ENCODE peak calls at places on chromosomes 3 and 15, in five cellular contexts. C is sigmoid colon, T is Peyer's patch, Z is tibial nerve, F is esophagus squamous epithelium. X is an unnamed sample.
A peak's percentile ranks its signal among the peaks of the same experiment; 100 is the strongest.

GRCh38 chr3:57756528-57757401 is 656 bp downstream of the SLMAP start:
- DNase-seq in Z (peak; percentile 40), T (peak; percentile 70), C (peak; percentile 81), F (no peak), X (peak; percentile 94)

GRCh38 chr3:28022916-28023315 is 218.5 kb upstream of the CMC1 start:
- DNase-seq in Z (no peak), F (no peak), T (no peak), C (no peak), X (no peak)

GRCh38 chr3:140910860-140911259 is 30.8 kb upstream of the SLC25A36 start:
- DNase-seq in F (no peak), C (no peak), T (no peak), Z (no peak), X (peak; percentile 59)

GRCh38 chr15:64503197-64503596 is 42.8 kb downstream of the ZNF609 start:
- DNase-seq in F (no peak), Z (no peak), C (no peak), T (no peak), X (no peak)

GRCh38 chr3:77254967-77255831 is 215.3 kb downstream of the ROBO2 start:
- DNase-seq in C (no peak), F (no peak), Z (peak; percentile 66), T (peak; percentile 71), X (no peak)

GRCh38 chr3:131957511-131957910 is 77.3 kb downstream of the CPNE4 start:
- DNase-seq in T (no peak), Z (no peak), C (no peak), F (no peak), X (no peak)

GRCh38 chr3:102896851-102897621 is 462.2 kb downstream of the ZPLD1 start:
- DNase-seq in T (no peak), Z (no peak), F (no peak), C (no peak), X (no peak)

GRCh38 chr3:172520332-172520831 is 2.8 kb downstream of the TNFSF10 start:
- DNase-seq in F (no peak), C (no peak), Z (no peak), T (no peak), X (no peak)

GRCh38 chr3:58403513-58404109 is 30.0 kb downstream of the PDHB start:
- DNase-seq in F (no peak), T (no peak), C (no peak), Z (no peak), X (no peak)

GRCh38 chr3:12999147-13000140 is 73.8 kb downstream of the IQSEC1 start:
- DNase-seq in T (peak; percentile 93), F (peak; percentile 79), Z (peak; percentile 74), C (peak; percentile 90), X (peak; percentile 97)

DNA sequence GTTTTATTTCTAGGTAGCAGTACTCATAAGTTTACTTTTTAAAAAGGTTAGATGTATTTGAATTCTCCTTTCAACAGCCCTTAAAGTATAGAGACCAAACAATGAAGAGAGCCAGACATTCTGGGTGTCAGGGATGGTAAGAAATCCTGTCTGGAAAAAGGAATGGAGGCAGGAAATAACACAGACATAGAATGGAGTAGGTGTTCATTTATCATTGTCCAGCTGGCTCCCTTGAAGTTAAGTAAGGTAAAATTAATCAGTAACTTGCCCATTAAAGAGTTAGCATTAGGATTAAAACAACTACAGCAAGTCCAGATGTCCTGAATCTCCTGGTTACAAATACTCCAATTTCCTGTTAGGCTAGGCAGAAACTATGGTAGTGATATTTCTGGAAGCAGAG is 13.5 kb upstream of the SUCNR1 start:
- DNase-seq in Z (no peak), T (no peak), C (no peak), F (no peak), X (no peak)
- TF ChIP-seq POLR2A in Z (no peak), T (no peak), C (no peak), F (no peak), X (no peak)

DNA sequence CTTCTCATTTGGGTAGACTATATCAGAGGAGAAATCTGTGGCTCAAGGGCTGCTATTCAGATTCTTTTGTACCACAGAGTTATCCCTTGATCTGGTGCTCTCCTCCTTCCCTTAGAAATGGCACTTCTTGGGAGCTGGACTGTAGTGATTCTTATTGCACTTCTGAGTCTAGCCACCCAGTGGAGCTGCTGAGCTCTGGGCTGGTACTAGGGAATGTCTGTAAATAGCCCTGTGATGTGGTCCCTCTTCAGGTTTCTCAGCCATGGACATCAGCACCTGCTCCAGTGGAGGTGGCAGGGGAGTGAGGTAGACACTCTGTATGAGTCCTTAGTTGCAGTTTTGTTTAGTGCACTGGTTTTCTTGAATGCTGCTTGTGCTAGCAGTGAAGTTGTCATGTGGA is 1292.6 kb downstream of the SI start:
- DNase-seq in T (no peak), Z (no peak), C (no peak), F (no peak), X (no peak)
- TF ChIP-seq CTCF in T (no peak), Z (no peak), C (no peak), F (no peak), X (no peak)

GRCh38 chr3:53846134-53846850 is at the start of the genes CHDH and IL17RB:
- DNase-seq in T (peak; percentile 83), Z (no peak), F (no peak), C (no peak), X (no peak)
- TF ChIP-seq POLR2A in T (peak; percentile 54), Z (no peak), F (no peak), C (no peak), X (no peak)

GRCh38 chr3:133468251-133468721 is 68.4 kb downstream of the BFSP2 start:
- DNase-seq in Z (no peak), F (no peak), T (no peak), C (no peak), X (no peak)
- TF ChIP-seq CTCF in Z (no peak), F (no peak), T (no peak), C (no peak), X (no peak)

GRCh38 chr3:97680696-97681095 is 83.9 kb upstream of the ARL6 start:
- DNase-seq in T (no peak), Z (no peak), F (no peak), C (no peak), X (no peak)
- TF ChIP-seq POLR2A in T (no peak), Z (no peak), F (no peak), C (no peak), X (no peak)

GRCh38 chr15:72838311-72838731 is 54.8 kb upstream of the ADPGK start:
- DNase-seq in T (no peak), C (no peak), F (no peak), Z (no peak), X (no peak)

GRCh38 chr15:72836676-72837325 is 53.2 kb upstream of the ADPGK start:
- DNase-seq in F (no peak), T (peak; percentile 18), Z (no peak), C (no peak), X (peak; percentile 54)

DNA sequence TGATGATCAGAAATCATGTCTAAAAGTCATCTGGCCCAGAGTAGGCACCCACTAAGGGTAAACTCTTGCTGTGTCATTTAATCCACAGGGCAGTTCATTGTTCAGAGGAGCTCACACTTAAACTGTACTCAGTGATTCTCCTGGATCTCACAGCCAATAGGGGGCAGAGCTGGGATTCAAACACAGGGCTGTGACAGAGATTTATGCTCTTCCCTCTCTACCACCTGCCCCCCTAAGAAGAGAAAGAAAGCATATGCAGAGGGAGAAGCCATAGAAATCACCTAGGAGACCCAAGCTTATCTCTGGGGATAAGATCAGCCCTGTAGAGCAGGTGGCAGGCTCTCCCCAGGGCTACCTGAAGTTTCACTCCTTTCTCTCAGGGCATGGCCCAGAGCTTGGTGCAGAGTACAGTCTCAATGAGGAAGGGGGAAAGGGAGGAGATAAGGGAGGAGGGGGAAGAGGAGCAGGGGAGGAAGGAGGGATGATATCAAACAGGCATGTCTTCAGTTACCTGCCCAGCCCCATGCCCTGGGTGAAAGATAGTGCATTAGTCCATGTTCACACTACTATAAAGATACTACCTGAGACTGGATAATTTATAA is 51.8 kb upstream of the ADPGK start:
- DNase-seq in Z (no peak), F (no peak), C (no peak), T (peak; percentile 53), X (no peak)
- TF ChIP-seq CTCF in Z (no peak), F (no peak), C (peak; percentile 11), T (no peak), X (no peak)

DNA sequence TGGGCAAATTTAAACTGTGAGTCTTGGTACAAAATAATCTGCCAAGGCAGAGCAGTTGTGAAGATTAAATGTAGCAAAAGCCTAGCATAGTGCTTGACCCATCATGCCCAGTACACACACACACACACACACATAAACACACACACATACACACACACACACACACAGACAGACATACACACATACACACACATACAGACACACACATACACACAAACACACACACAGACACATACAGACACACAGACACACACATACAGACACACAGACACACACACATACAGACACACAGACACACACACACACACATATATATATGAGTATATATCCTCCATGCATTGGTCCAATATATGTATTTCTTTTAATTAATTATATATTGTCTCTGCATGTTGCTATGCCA is 328.8 kb upstream of the DNAJC19 start:
- DNase-seq in F (no peak), C (no peak), Z (no peak), T (no peak), X (no peak)
- TF ChIP-seq POLR2A in F (no peak), C (no peak), Z (no peak), T (no peak), X (no peak)

GRCh38 chr15:48406911-48407310 is 75.7 kb downstream of the DUT start:
- DNase-seq in T (no peak), Z (no peak), F (no peak), C (no peak), X (no peak)
- TF ChIP-seq CTCF in T (no peak), Z (no peak), F (no peak), C (no peak), X (no peak)